ENCODE peak calls at places on chromosomes 13 and 19, in eight cellular contexts. F is DND-41, L is endothelial cell of umbilical vein, S is left ventricle myocardium inferior, A is suprapubic skin, X is gastrocnemius medialis, N is IMR-90, J is upper lobe of right lung. Z is an unnamed sample.

GRCh38 chr13:92991687-92992086 is 234.9 kb upstream of the GPC6 start:
- DNase-seq in L (no peak), N (peak), X (no peak), F (no peak), A (no peak), J (no peak), S (no peak), Z (no peak)

GRCh38 chr19:23190341-23190740 is 59.9 kb downstream of the ZNF724 start:
- DNase-seq in X (no peak), A (no peak), J (no peak), L (no peak), S (no peak), F (no peak), N (no peak), Z (no peak)

GRCh38 chr13:76632388-76633044 is 253.7 kb downstream of the KCTD12 start:
- DNase-seq in S (no peak), N (no peak), F (no peak), A (no peak), J (no peak), L (peak), X (no peak), Z (no peak)

GRCh38 chr13:114118086-114118762 is 14.2 kb downstream of the RASA3 start:
- DNase-seq in L (no peak), X (no peak), J (no peak), N (no peak), S (no peak), A (peak), F (no peak), Z (no peak)

GRCh38 chr19:3183721-3184641 is 1.7 kb upstream of the NCLN start:
- DNase-seq in L (no peak), X (no peak), F (no peak), N (no peak), J (no peak), A (no peak), S (no peak), Z (no peak)

GRCh38 chr13:27559714-27560113 is 60.6 kb downstream of the LNX2 start:
- DNase-seq in N (no peak), L (no peak), X (no peak), J (no peak), S (no peak), F (no peak), A (no peak), Z (no peak)

GRCh38 chr13:49272296-49272695 is 24.6 kb downstream of the CDADC1 start:
- DNase-seq in J (no peak), A (no peak), L (no peak), X (no peak), S (no peak), F (no peak), N (no peak), Z (no peak)

GRCh38 chr19:30335306-30335886 is 36.8 kb upstream of the ZNF536 start:
- DNase-seq in L (no peak), F (no peak), N (no peak), J (peak), X (no peak), S (no peak), A (peak), Z (peak)

GRCh38 chr13:50998326-50998725 is 88.7 kb downstream of the RNASEH2B start:
- DNase-seq in J (no peak), S (no peak), X (no peak), L (no peak), A (no peak), N (no peak), F (no peak), Z (no peak)

GRCh38 chr19:44847144-44848035 is 1.3 kb downstream of the NECTIN2 start:
- DNase-seq in N (peak), X (peak), S (peak), J (peak), L (peak), A (peak), F (no peak), Z (no peak)

GRCh38 chr19:9871626-9872338 is 36.7 kb downstream of the PIN1 start:
- DNase-seq in F (no peak), N (no peak), J (no peak), L (no peak), X (no peak), S (no peak), A (no peak), Z (no peak)

GRCh38 chr19:2123682-2124387 is 27.1 kb downstream of the IZUMO4 start:
- DNase-seq in J (no peak), F (peak), S (no peak), X (no peak), N (no peak), A (no peak), L (no peak), Z (no peak)

GRCh38 chr13:18996221-18996620 is 185.4 kb downstream of the TUBA3C start:
- DNase-seq in J (no peak), F (no peak), X (no peak), N (no peak), L (no peak), S (no peak), A (no peak), Z (no peak)

GRCh38 chr13:112716841-112717520 is 27.1 kb downstream of the ATP11A start:
- DNase-seq in S (no peak), X (no peak), J (peak), L (no peak), A (peak), N (no peak), F (no peak), Z (no peak)

GRCh38 chr19:45311640-45312039 is 11.0 kb downstream of the CKM start:
- DNase-seq in L (no peak), S (no peak), X (peak), F (no peak), J (no peak), N (no peak), A (no peak), Z (no peak)

GRCh38 chr19:1469936-1470863 is 8.8 kb downstream of the C19orf25 start:
- DNase-seq in S (peak), N (no peak), A (no peak), J (no peak), L (no peak), X (no peak), F (peak), Z (peak)

GRCh38 chr19:54156490-54156889 is 3.0 kb downstream of the LENG1 start:
- DNase-seq in L (no peak), A (no peak), J (no peak), X (no peak), F (no peak), N (no peak), S (no peak), Z (no peak)

GRCh38 chr13:79995334-79995733 is 345.6 kb downstream of the SPRY2 start:
- DNase-seq in N (peak), F (no peak), A (no peak), X (no peak), S (no peak), J (no peak), L (peak), Z (no peak)

GRCh38 chr19:4375620-4376228 is 24.6 kb downstream of the SH3GL1 start:
- DNase-seq in N (peak), F (no peak), A (peak), L (peak), J (no peak), S (no peak), X (no peak), Z (no peak)

GRCh38 chr19:1026189-1027019 is at the start of gene CNN2:
- DNase-seq in S (peak), J (peak), F (peak), A (peak), X (peak), L (peak), N (peak), Z (peak)

DNA sequence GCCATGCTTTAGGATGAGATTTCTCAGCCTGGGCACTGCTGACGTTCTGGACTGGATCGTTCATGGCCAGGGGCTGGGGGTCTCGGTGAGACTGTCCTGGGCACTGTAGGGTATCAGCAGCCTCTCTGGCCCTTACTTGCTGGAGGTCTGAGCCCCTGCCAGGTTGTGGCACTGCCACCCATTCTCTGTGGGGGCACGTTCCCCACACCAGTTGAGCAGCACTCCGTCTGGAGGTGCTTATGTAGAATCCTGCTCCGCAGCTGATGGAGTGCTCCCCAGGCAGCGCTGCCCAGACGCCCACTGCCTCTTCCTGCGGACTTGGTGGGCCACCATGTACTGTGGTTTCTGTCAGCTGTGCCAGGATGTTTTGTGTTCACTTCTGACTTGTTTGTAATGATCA is 41.2 kb upstream of the TEX29 start:
- DNase-seq in F (no peak), J (no peak), S (no peak), X (no peak), A (no peak), L (no peak), N (no peak), Z (no peak)
- H3K27ac ChIP-seq in F (no peak), J (no peak), S (peak), X (peak), A (no peak), L (no peak), N (no peak), Z (no peak)

GRCh38 chr19:38683393-38684077 is 36.1 kb downstream of the ACTN4 start:
- DNase-seq in A (peak), N (peak), X (peak), J (peak), F (peak), L (peak), S (no peak), Z (peak)

GRCh38 chr19:38686530-38686888 is 39.1 kb downstream of the ACTN4 start:
- DNase-seq in F (no peak), N (no peak), J (no peak), L (no peak), X (no peak), S (no peak), A (peak), Z (no peak)

GRCh38 chr19:38685666-38686529 is 38.4 kb downstream of the ACTN4 start:
- DNase-seq in F (no peak), L (peak), S (no peak), N (peak), J (no peak), A (peak), X (no peak), Z (no peak)

GRCh38 chr19:38684078-38684861 is 36.8 kb downstream of the ACTN4 start:
- DNase-seq in L (peak), A (peak), J (peak), F (no peak), X (peak), N (peak), S (peak), Z (no peak)

GRCh38 chr19:38684862-38685665 is 37.6 kb downstream of the ACTN4 start:
- DNase-seq in J (no peak), S (no peak), N (no peak), L (no peak), X (no peak), A (no peak), F (no peak), Z (no peak)
- H3K4me3 ChIP-seq in J (no peak), S (peak), N (no peak), L (no peak), X (peak), A (no peak), F (no peak), Z (no peak)

GRCh38 chr13:72253754-72254153 is 386.8 kb upstream of the DACH1 start:
- DNase-seq in S (no peak), L (no peak), J (no peak), F (no peak), A (no peak), N (no peak), X (no peak), Z (no peak)

GRCh38 chr13:72259528-72259927 is 392.5 kb upstream of the DACH1 start:
- DNase-seq in F (no peak), L (no peak), J (no peak), X (no peak), N (no peak), A (no peak), S (no peak), Z (no peak)

GRCh38 chr13:72258340-72258981 is 391.5 kb upstream of the DACH1 start:
- DNase-seq in S (no peak), F (no peak), N (no peak), X (no peak), J (no peak), L (no peak), A (no peak), Z (no peak)

GRCh38 chr13:72261732-72262131 is 394.7 kb upstream of the DACH1 start:
- DNase-seq in L (no peak), J (no peak), N (no peak), X (no peak), S (no peak), A (no peak), F (no peak), Z (no peak)

DNA sequence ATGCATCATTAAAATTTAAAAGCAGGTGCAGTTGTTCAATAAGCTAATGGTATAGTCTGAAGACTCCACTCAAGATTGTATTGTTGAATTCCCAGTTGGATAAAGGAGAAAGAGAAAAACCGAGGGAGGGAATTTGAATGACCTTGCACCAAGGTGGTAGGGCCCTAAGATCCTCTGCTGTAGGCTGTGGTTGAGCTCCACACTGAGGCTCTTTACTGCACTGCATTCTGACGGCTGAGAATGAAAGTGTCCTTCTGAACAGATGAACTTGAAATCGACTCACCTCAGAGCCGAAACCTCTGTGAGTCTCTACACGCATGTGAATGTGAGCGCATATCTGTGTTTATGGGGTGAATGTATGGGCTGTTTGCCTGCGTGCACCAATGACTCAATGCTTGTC is 388.9 kb upstream of the DACH1 start:
- DNase-seq in X (no peak), L (peak), N (no peak), A (no peak), F (no peak), S (no peak), J (no peak), Z (no peak)
- TF ChIP-seq CTCF in X (no peak), L (peak), N (no peak), A (no peak), F (peak), S (peak), J (peak), Z (no peak)

DNA sequence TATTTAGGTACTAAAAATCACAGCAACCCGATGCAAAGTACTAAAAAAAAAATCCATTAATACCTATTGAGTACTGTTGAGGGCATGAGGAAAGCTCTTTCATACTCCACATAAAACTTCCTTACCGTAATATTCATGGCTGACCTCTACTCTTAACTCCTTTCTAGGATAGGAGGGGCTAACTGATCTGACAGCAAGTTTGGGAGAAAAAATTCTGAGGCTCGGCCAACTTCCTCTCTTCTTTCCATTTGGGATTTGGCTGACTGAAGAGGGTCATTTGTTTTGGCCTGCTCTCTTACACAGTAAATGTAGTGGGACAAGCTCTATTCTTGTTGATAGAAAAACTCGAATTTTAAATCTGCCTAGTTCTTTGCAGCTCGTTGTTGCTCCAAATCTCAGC is 9.4 kb upstream of the USPL1 start:
- DNase-seq in A (no peak), X (no peak), L (no peak), N (no peak), J (no peak), S (no peak), F (no peak), Z (no peak)
- H3K27ac ChIP-seq in A (no peak), X (no peak), L (no peak), N (no peak), J (peak), S (peak), F (no peak), Z (no peak)